ENCODE peak calls at places on chromosomes 4 and X, in five cellular contexts. F, S, V, G and P are unnamed samples.

GRCh38 chr4:8274772-8275241 is 5.3 kb downstream of the HTRA3 start:
- DNase-seq in F (no peak), S (no peak), V (no peak), G (peak), P (no peak)

GRCh38 chr4:5018603-5019002 is 655 bp downstream of the CYTL1 start:
- DNase-seq in F (no peak), S (no peak), V (no peak), G (no peak), P (no peak)

GRCh38 chr4:52838729-52839722 is 23.1 kb upstream of the RASL11B start:
- DNase-seq in F (no peak), S (no peak), V (no peak), G (no peak), P (no peak)

GRCh38 chrX:20267924-20268701 is 1.4 kb upstream of the RPS6KA3 start:
- DNase-seq in F (peak), S (peak), V (no peak), G (no peak), P (no peak)

GRCh38 chrX:850471-850916 is 219.9 kb downstream of the SHOX start:
- DNase-seq in F (peak), S (no peak), V (no peak), G (no peak), P (no peak)

GRCh38 chr4:7686166-7686870 is 251.6 kb upstream of the PSAPL1 start:
- DNase-seq in F (no peak), S (no peak), V (no peak), G (no peak), P (no peak)

GRCh38 chr4:80566203-80566872 is 230.8 kb downstream of the CFAP299 start:
- DNase-seq in F (no peak), S (no peak), V (no peak), G (no peak), P (no peak)

GRCh38 chr4:120725639-120726585 is 196.6 kb downstream of the PRDM5 start:
- DNase-seq in F (no peak), S (no peak), V (peak), G (no peak), P (no peak)

GRCh38 chrX:20265221-20265725 is 1.4 kb downstream of the RPS6KA3 start:
- DNase-seq in F (peak), S (peak), V (peak), G (peak), P (peak)

GRCh38 chr4:150722908-150723362 is 141.0 kb downstream of the MAB21L2 start:
- DNase-seq in F (no peak), S (no peak), V (peak), G (no peak), P (no peak)

GRCh38 chr4:177404980-177405379 is 37.3 kb downstream of the AGA start:
- DNase-seq in F (no peak), S (no peak), V (no peak), G (no peak), P (no peak)

GRCh38 chr4:39291686-39292085 is 74.5 kb downstream of the RFC1 start:
- DNase-seq in F (no peak), S (no peak), V (no peak), G (no peak), P (no peak)

GRCh38 chr4:139779653-139780052 is 114.0 kb downstream of the MGST2 start:
- DNase-seq in F (no peak), S (no peak), V (no peak), G (no peak), P (no peak)